ENCODE peak calls at places on chromosome 15, in four cellular contexts. N is testis, Z is endothelial cell of umbilical vein, L is AG09319. R is an unnamed sample.

GRCh38 chr15:24956131-24956838 is 1.5 kb downstream of the SNRPN start:
- DNase-seq in N (peak; percentile 90), Z (peak; percentile 71), L (peak; percentile 32), R (no peak)

GRCh38 chr15:94780108-94780507 is 548.7 kb downstream of the MCTP2 start:
- DNase-seq in N (no peak), Z (no peak), L (no peak), R (no peak)

GRCh38 chr15:33586791-33587697 is 276.3 kb downstream of the RYR3 start:
- DNase-seq in N (no peak), Z (no peak), L (no peak), R (no peak)

GRCh38 chr15:40693904-40694705 is 869 bp upstream of the RAD51 start:
- DNase-seq in N (peak; percentile 26), Z (no peak), L (no peak), R (no peak)

GRCh38 chr15:76756371-76756770 is 148.8 kb downstream of the SCAPER start:
- DNase-seq in N (no peak), Z (no peak), L (no peak), R (peak; percentile 10)

GRCh38 chr15:42065008-42065407 is 29.4 kb downstream of the PLA2G4D start:
- DNase-seq in N (peak; percentile 21), Z (peak; percentile 34), L (no peak), R (no peak)

GRCh38 chr15:83565553-83566159 is 88.3 kb upstream of the ADAMTSL3 start:
- DNase-seq in N (no peak), Z (peak; percentile 21), L (no peak), R (no peak)

GRCh38 chr15:40334941-40335795 is 5.6 kb downstream of the CCDC9B start:
- DNase-seq in N (no peak), Z (no peak), L (no peak), R (no peak)

GRCh38 chr15:71151061-71151460 is 35.8 kb downstream of the THSD4 start:
- DNase-seq in N (no peak), Z (no peak), L (peak; percentile 45), R (peak; percentile 16)

GRCh38 chr15:99365232-99365631 is 114.0 kb downstream of the LRRC28 start:
- DNase-seq in N (no peak), Z (peak; percentile 12), L (no peak), R (no peak)

GRCh38 chr15:75923756-75924155 is 20.1 kb downstream of the FBXO22 start:
- DNase-seq in N (no peak), Z (no peak), L (no peak), R (no peak)

GRCh38 chr15:58777107-58777506 is 6.0 kb downstream of the MINDY2 start:
- DNase-seq in N (no peak), Z (no peak), L (no peak), R (no peak)

GRCh38 chr15:67177750-67178149 is 76.7 kb downstream of the AAGAB start:
- DNase-seq in N (no peak), Z (peak; percentile 25), L (no peak), R (no peak)

GRCh38 chr15:77034620-77035467 is 36.1 kb downstream of the TSPAN3 start:
- DNase-seq in N (peak; percentile 37), Z (peak; percentile 29), L (no peak), R (no peak)

GRCh38 chr15:25178835-25179672 is 224.3 kb downstream of the SNRPN start:
- DNase-seq in N (peak; percentile 4), Z (no peak), L (no peak), R (no peak)

GRCh38 chr15:59420986-59421618 is 16.9 kb upstream of the FAM81A start:
- DNase-seq in N (no peak), Z (peak; percentile 40), L (no peak), R (no peak)

GRCh38 chr15:37774961-37775360 is 159.5 kb upstream of the TMCO5A start:
- DNase-seq in N (no peak), Z (no peak), L (no peak), R (no peak)

GRCh38 chr15:31326729-31327673 is at the start of gene KLF13:
- DNase-seq in N (peak; percentile 70), Z (no peak), L (peak; percentile 32), R (no peak)

GRCh38 chr15:31004220-31004733 is 12.8 kb upstream of the MTMR10 start:
- DNase-seq in N (no peak), Z (peak; percentile 88), L (no peak), R (no peak)

GRCh38 chr15:73078722-73079121 is 26.5 kb downstream of the NEO1 start:
- DNase-seq in N (no peak), Z (no peak), L (peak; percentile 25), R (peak; percentile 91)

GRCh38 chr15:66275352-66275751 is 18.0 kb upstream of the DIS3L start:
- DNase-seq in N (no peak), Z (no peak), L (no peak), R (no peak)

GRCh38 chr15:41429003-41429890 is 12.4 kb downstream of the RTF1 start:
- DNase-seq in N (no peak), Z (no peak), L (no peak), R (no peak)

GRCh38 chr15:74826372-74826819 is at the start of gene CPLX3:
- DNase-seq in N (peak; percentile 52), Z (no peak), L (no peak), R (no peak)

GRCh38 chr15:64149424-64150235 is 1.9 kb upstream of the SNX22 start:
- DNase-seq in N (no peak), Z (no peak), L (no peak), R (no peak)

GRCh38 chr15:38190501-38190900 is 62.1 kb upstream of the SPRED1 start:
- DNase-seq in N (no peak), Z (no peak), L (no peak), R (no peak)

GRCh38 chr15:69300129-69300588 is 1.4 kb downstream of the PAQR5 start:
- DNase-seq in N (no peak), Z (no peak), L (no peak), R (no peak)

GRCh38 chr15:77659350-77660321 is 26.9 kb upstream of the LINGO1 start:
- DNase-seq in N (peak; percentile 74), Z (peak; percentile 22), L (peak; percentile 4), R (peak; percentile 7)

GRCh38 chr15:50880651-50881114 is 27.8 kb upstream of the AP4E1 start:
- DNase-seq in N (no peak), Z (peak; percentile 11), L (peak; percentile 69), R (peak; percentile 80)

GRCh38 chr15:25464784-25465183 is 26.0 kb upstream of the UBE3A start:
- DNase-seq in N (no peak), Z (no peak), L (no peak), R (no peak)

GRCh38 chr15:96878129-96878528 is 547.6 kb downstream of the NR2F2 start:
- DNase-seq in N (no peak), Z (no peak), L (no peak), R (no peak)

GRCh38 chr15:71791975-71792374 is 18.4 kb upstream of the NR2E3 start:
- DNase-seq in N (no peak), Z (no peak), L (no peak), R (no peak)

GRCh38 chr15:72873379-72874233 is 90.0 kb upstream of the ADPGK start:
- DNase-seq in N (no peak), Z (no peak), L (no peak), R (no peak)

GRCh38 chr15:95929232-95929846 is 401.2 kb upstream of the NR2F2 start:
- DNase-seq in N (no peak), Z (no peak), L (no peak), R (no peak)

GRCh38 chr15:47820780-47821319 is 103.5 kb downstream of the SEMA6D start:
- DNase-seq in N (no peak), Z (peak; percentile 50), L (peak; percentile 15), R (no peak)

GRCh38 chr15:36645106-36645505 is 65.7 kb downstream of the CDIN1 start:
- DNase-seq in N (no peak), Z (peak; percentile 29), L (no peak), R (no peak)

GRCh38 chr15:64982472-64982871 is 7.2 kb downstream of the SPG21 start:
- DNase-seq in N (no peak), Z (no peak), L (no peak), R (peak; percentile 35)

GRCh38 chr15:65476942-65477341 is 40.5 kb downstream of the DPP8 start:
- DNase-seq in N (no peak), Z (no peak), L (peak; percentile 63), R (peak; percentile 70)

DNA sequence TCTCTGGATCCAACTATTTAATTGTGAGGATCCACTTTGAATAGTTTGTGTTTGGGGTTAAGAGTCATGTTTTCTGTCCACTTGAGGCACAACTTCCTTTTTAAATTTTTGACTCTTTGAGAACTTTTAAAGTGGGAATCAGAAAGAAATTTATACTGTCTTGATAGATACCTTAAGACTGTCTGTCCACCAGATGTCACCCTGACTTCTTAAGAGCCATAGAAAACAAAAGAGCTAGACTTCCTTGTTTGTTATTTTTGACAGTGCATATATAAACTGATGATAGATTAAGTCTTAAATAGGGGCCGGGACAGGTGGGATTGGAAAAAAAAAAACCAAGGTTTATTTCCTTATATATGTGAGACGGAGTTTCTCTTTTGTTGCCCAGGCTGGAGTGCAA is 52.1 kb upstream of the WDR72 start:
- DNase-seq in N (no peak), Z (no peak), L (no peak), R (no peak)
- TF ChIP-seq CTCF in N (no peak), Z (no peak), L (no peak), R (no peak)

DNA sequence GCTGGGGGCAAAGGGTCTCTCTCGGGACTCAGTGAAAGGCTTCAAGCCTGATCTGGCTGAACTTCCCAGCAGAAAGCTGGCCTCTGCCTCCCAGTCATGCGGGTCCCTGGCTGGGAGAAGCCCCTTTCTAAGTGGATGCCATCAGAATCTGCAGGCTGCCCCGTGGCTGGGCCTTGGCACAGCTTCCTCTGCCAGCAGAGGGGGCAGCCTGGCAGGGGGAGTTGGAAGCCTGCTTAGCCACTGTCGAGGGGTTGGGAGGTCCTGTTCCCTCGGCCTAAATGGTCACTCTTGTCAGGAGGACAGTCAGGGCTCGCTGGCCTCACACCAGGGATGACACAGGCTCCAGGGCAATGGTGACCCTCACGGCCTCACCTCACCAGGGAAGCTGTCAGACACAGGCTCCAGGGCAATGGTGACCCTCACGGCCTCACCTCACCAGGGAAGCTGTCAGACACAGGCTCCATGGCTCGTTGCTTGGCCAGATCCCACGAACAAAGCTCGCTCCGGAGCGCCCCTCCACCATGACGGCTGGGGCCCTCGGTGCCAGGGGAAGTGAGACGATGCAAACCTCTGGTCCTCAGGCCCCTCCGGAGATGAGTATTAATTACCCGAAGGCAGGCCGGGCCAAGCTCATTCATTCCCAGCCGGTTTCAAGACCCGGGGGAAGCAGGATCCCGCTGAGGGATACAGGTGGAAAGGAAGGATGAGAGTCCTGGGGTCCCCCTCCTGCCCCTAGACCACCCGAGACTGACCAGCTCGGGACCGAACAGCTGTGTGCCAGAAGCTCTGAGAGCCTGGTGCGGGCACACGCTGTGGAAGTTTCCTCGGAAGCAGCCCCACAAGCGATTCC is 151.0 kb downstream of the CHSY1 start:
- DNase-seq in N (no peak), Z (no peak), L (no peak), R (no peak)
- TF ChIP-seq CTCF in N (no peak), Z (no peak), L (no peak), R (no peak)

GRCh38 chr15:80567721-80568157 is 127.4 kb upstream of the ABHD17C start:
- DNase-seq in N (peak; percentile 83), Z (peak; percentile 88), L (peak; percentile 85), R (peak; percentile 81)
- TF ChIP-seq CTCF in N (peak; percentile 67), Z (peak; percentile 78), L (peak; percentile 86), R (peak; percentile 86)

DNA sequence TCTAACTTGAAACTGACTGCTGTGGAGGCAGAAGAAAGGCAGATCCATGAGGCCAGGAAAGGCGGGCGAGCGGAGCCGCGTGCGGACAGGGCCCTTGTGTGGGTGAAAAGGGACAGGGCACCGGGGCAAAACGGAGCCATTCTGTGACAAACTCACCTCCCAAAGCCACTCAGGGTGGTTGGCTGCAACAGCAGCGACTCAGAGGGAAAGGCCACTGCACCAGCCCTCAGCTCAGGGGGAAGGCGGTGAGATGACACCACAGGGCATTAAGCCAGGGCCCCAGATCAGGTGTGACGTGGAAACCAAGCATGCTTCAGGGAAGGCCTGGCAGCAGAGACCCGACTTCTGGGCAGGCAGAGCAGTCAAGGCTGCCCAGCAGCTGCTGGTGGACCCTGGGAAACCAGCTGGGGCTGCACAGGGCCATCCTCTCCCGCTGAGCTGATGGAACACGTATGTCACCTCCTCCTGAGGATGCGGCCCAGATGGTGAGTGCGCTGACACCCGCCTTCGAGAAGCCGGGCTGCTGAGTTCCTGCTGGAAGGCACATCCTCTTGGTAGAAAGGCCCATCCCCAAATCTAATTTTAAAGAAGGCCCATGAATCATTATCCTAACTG is 82.3 kb downstream of the CHSY1 start:
- DNase-seq in N (no peak), Z (no peak), L (no peak), R (no peak)
- TF ChIP-seq CTCF in N (no peak), Z (no peak), L (no peak), R (no peak)

R was measured in AG09309.